ENCODE peak calls at places on chromosomes 6 and 20, in six cellular contexts. P is pancreas, B is neural progenitor cell, F is GM12865, K is progenitor cell of endocrine pancreas, E is left lung. R is an unnamed sample.
A peak's percentile ranks its signal among the peaks of the same experiment; 100 is the strongest.

GRCh38 chr6:72622094-72622540 is 253 bp downstream of the KCNQ5 start:
- DNase-seq in P (peak; percentile 27), B (peak; percentile 76), F (peak; percentile 86), K (peak; percentile 55), E (peak; percentile 36), R (peak; percentile 49)

GRCh38 chr6:45613678-45614077 is 235.9 kb upstream of the SUPT3H start:
- DNase-seq in P (no peak), B (no peak), F (no peak), K (no peak), E (peak; percentile 44), R (no peak)

GRCh38 chr6:122020588-122021271 is 378.7 kb upstream of the HSF2 start:
- DNase-seq in P (no peak), B (no peak), F (no peak), K (no peak), E (no peak), R (no peak)

GRCh38 chr6:85078071-85078470 is 313.7 kb upstream of the TBX18 start:
- DNase-seq in P (no peak), B (no peak), F (no peak), K (no peak), E (no peak), R (no peak)

GRCh38 chr20:43681991-43682410 is 15.1 kb downstream of the MYBL2 start:
- DNase-seq in P (peak; percentile 32), B (no peak), F (peak; percentile 97), K (no peak), E (no peak), R (no peak)

GRCh38 chr6:38504996-38505395 is 134.7 kb downstream of the BTBD9 start:
- DNase-seq in P (no peak), B (no peak), F (no peak), K (no peak), E (no peak), R (no peak)

GRCh38 chr20:62914970-62915457 is 11.3 kb downstream of the DIDO1 start:
- DNase-seq in P (no peak), B (peak; percentile 88), F (no peak), K (no peak), E (no peak), R (no peak)

GRCh38 chr20:50663095-50663821 is 28.1 kb downstream of the RIPOR3 start:
- DNase-seq in P (peak; percentile 86), B (no peak), F (peak; percentile 29), K (no peak), E (no peak), R (no peak)

GRCh38 chr20:56614196-56614595 is 14.9 kb upstream of the TFAP2C start:
- DNase-seq in P (no peak), B (no peak), F (no peak), K (no peak), E (no peak), R (no peak)

GRCh38 chr6:25121186-25121585 is 158.0 kb upstream of the CARMIL1 start:
- DNase-seq in P (no peak), B (no peak), F (no peak), K (no peak), E (no peak), R (no peak)

GRCh38 chr20:33180169-33180568 is 12.2 kb downstream of the BPIFA2 start:
- DNase-seq in P (no peak), B (no peak), F (no peak), K (no peak), E (no peak), R (no peak)

GRCh38 chr20:1242530-1242929 is 16.7 kb downstream of the RAD21L1 start:
- DNase-seq in P (no peak), B (no peak), F (no peak), K (no peak), E (no peak), R (no peak)

GRCh38 chr6:152380993-152381898 is 255.9 kb downstream of the SYNE1 start:
- DNase-seq in P (peak; percentile 80), B (peak; percentile 54), F (no peak), K (peak; percentile 30), E (peak; percentile 75), R (no peak)

GRCh38 chr6:166402582-166403277 is 20.0 kb upstream of the MPC1 start:
- DNase-seq in P (no peak), B (no peak), F (no peak), K (no peak), E (no peak), R (no peak)

GRCh38 chr6:11139051-11139960 is 27.8 kb upstream of the ERVFRD-1 start:
- DNase-seq in P (no peak), B (no peak), F (peak; percentile 9), K (no peak), E (no peak), R (no peak)

GRCh38 chr6:23890543-23891227 is 235.3 kb upstream of the NRSN1 start:
- DNase-seq in P (no peak), B (no peak), F (no peak), K (no peak), E (no peak), R (no peak)

GRCh38 chr6:122200441-122200840 is 199.0 kb upstream of the HSF2 start:
- DNase-seq in P (no peak), B (no peak), F (no peak), K (no peak), E (no peak), R (no peak)

GRCh38 chr6:87155272-87155919 is at the start of gene ZNF292:
- DNase-seq in P (peak; percentile 95), B (peak; percentile 96), F (peak; percentile 99), K (peak; percentile 92), E (peak; percentile 98), R (peak; percentile 88)

GRCh38 chr20:63212393-63212730 is 3.6 kb downstream of the YTHDF1 start:
- DNase-seq in P (no peak), B (no peak), F (no peak), K (no peak), E (no peak), R (no peak)

GRCh38 chr6:7328159-7328713 is 15.2 kb upstream of the SSR1 start:
- DNase-seq in P (no peak), B (no peak), F (no peak), K (no peak), E (no peak), R (no peak)

GRCh38 chr6:15500901-15501805 is 161.7 kb downstream of the DTNBP1 start:
- DNase-seq in P (no peak), B (no peak), F (no peak), K (no peak), E (peak; percentile 15), R (no peak)

GRCh38 chr6:39048481-39049399 is at the start of gene GLP1R:
- DNase-seq in P (peak; percentile 43), B (peak; percentile 61), F (no peak), K (peak; percentile 25), E (no peak), R (no peak)

GRCh38 chr6:153662982-153663381 is 376.1 kb upstream of the OPRM1 start:
- DNase-seq in P (no peak), B (no peak), F (no peak), K (no peak), E (no peak), R (no peak)

GRCh38 chr20:62236997-62237771 is 1.1 kb upstream of the OSBPL2 start:
- DNase-seq in P (no peak), B (peak; percentile 45), F (no peak), K (no peak), E (no peak), R (no peak)

GRCh38 chr20:5024982-5025381 is 23.7 kb upstream of the SLC23A2 start:
- DNase-seq in P (no peak), B (no peak), F (no peak), K (no peak), E (no peak), R (no peak)

GRCh38 chr20:43840382-43841070 is 74.1 kb upstream of the TOX2 start:
- DNase-seq in P (no peak), B (peak; percentile 60), F (peak; percentile 79), K (no peak), E (no peak), R (no peak)

GRCh38 chr6:46925563-46926253 is 4.0 kb upstream of the ADGRF5 start:
- DNase-seq in P (peak; percentile 77), B (no peak), F (no peak), K (no peak), E (peak; percentile 59), R (no peak)

GRCh38 chr6:145705561-145705960 is 29.8 kb downstream of the EPM2A start:
- DNase-seq in P (no peak), B (no peak), F (no peak), K (no peak), E (no peak), R (no peak)

GRCh38 chr6:166656269-166657206 is 29.5 kb upstream of the RPS6KA2 start:
- DNase-seq in P (peak; percentile 73), B (peak; percentile 23), F (no peak), K (no peak), E (no peak), R (no peak)

GRCh38 chr6:168291450-168291849 is 28.1 kb downstream of the DACT2 start:
- DNase-seq in P (no peak), B (no peak), F (no peak), K (no peak), E (no peak), R (no peak)

GRCh38 chr20:39773380-39774000 is 811.3 kb downstream of the DHX35 start:
- DNase-seq in P (no peak), B (no peak), F (no peak), K (no peak), E (no peak), R (no peak)
- TF ChIP-seq CTCF in P (no peak), B (no peak), F (no peak), K (no peak), E (no peak), R (no peak)

DNA sequence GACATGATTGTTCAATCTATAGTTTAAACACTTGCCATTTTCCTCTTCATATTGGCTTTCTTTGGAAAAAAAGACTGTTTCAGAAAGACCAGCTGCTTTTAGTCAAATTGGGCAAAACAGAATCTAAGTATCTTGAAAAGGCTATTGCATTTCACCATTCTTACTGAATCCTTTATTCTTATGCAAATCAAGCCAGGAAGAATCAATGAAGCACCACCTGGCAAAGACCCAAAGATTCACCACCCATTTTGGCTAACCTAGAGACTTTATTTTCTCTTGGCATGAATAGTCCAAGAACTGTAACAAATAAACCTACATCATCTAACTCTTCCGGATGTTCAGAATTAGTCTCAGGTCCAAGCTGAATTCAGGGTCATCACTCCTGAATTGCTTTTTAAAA is 71.3 kb upstream of the EYA4 start:
- DNase-seq in P (no peak), B (peak; percentile 11), F (no peak), K (no peak), E (no peak), R (no peak)
- TF ChIP-seq CTCF in P (no peak), B (no peak), F (no peak), K (no peak), E (no peak), R (no peak)

DNA sequence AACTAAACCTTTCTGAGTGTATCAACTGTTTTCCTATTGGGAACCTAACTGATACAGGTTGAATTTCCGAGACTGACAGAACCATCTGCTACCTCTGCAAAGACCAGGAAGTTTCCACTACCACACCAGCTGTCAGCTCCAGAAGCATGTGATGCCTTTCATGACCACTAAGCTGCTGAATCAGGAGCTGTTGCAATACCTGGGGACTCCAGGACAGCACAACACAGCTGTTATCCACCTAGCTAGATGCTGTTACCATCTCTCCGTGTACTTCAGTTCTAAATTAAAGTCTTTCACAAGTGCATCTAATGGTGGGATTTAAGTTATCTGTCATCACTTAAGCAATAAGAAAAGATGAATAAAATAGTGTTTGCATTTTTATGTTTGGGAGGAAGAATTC is 158.2 kb upstream of the IMPG1 start:
- DNase-seq in P (peak; percentile 19), B (no peak), F (peak; percentile 3), K (no peak), E (no peak), R (no peak)
- TF ChIP-seq CTCF in P (no peak), B (no peak), F (no peak), K (peak; percentile 24), E (no peak), R (no peak)

GRCh38 chr6:79193971-79194370 is 40.5 kb downstream of the HMGN3 start:
- DNase-seq in P (no peak), B (no peak), F (no peak), K (no peak), E (no peak), R (no peak)
- TF ChIP-seq CTCF in P (no peak), B (no peak), F (no peak), K (no peak), E (no peak), R (no peak)